ENCODE peak calls at places on chromosome 20, in seven cellular contexts. X is CD4-positive, alpha-beta T cell; E is cardiac muscle cell; N is foreskin fibroblast; L is heart left ventricle; Q is HFFc6; I is osteocyte. Y is an unnamed sample.

GRCh38 chr20:16125810-16126209 is 447.4 kb downstream of the KIF16B start:
- DNase-seq in L (no peak), N (no peak), X (no peak), I (no peak), E (no peak), Q (no peak), Y (no peak)

GRCh38 chr20:38250607-38251006 is 9.9 kb downstream of the KIAA1755 start:
- DNase-seq in N (no peak), X (no peak), L (no peak), E (no peak), I (no peak), Q (no peak), Y (no peak)

GRCh38 chr20:38534756-38535155 is 46.2 kb upstream of the ADIG start:
- DNase-seq in I (no peak), X (no peak), N (no peak), Q (no peak), L (no peak), E (no peak), Y (no peak)

GRCh38 chr20:46342451-46343357 is 34.4 kb upstream of the CDH22 start:
- DNase-seq in X (no peak), N (no peak), Q (no peak), L (peak), I (no peak), E (no peak), Y (no peak)

GRCh38 chr20:57896017-57896416 is 186.2 kb upstream of the PMEPA1 start:
- DNase-seq in L (no peak), I (no peak), N (no peak), X (no peak), Q (no peak), E (no peak), Y (no peak)

GRCh38 chr20:57890254-57890800 is 180.5 kb upstream of the PMEPA1 start:
- DNase-seq in I (no peak), E (no peak), N (no peak), L (no peak), X (no peak), Q (no peak), Y (no peak)

GRCh38 chr20:24673678-24674570 is 204.5 kb downstream of the SYNDIG1 start:
- DNase-seq in N (peak), L (peak), E (peak), Q (peak), I (no peak), X (no peak), Y (no peak)

GRCh38 chr20:5504061-5504739 is 187.4 kb upstream of the PROKR2 start:
- DNase-seq in L (peak), X (no peak), N (peak), E (peak), I (no peak), Q (peak), Y (no peak)

GRCh38 chr20:13819885-13820645 is 35.2 kb downstream of the NDUFAF5 start:
- DNase-seq in L (no peak), N (peak), E (peak), X (no peak), Q (peak), I (no peak), Y (no peak)

GRCh38 chr20:3741846-3742458 is 9.5 kb downstream of the HSPA12B start:
- DNase-seq in X (no peak), E (no peak), L (peak), I (no peak), N (no peak), Q (no peak), Y (no peak)

GRCh38 chr20:35991142-35991771 is 22.9 kb downstream of the CNBD2 start:
- DNase-seq in I (no peak), N (peak), Q (peak), X (peak), E (peak), L (no peak), Y (no peak)

GRCh38 chr20:40331249-40331648 is 357.8 kb downstream of the MAFB start:
- DNase-seq in X (no peak), Q (no peak), E (no peak), N (no peak), I (no peak), L (no peak), Y (no peak)

GRCh38 chr20:36604952-36605308 is 649 bp upstream of the RAB5IF start:
- DNase-seq in I (no peak), X (peak), L (peak), E (peak), Q (no peak), N (no peak), Y (no peak)

GRCh38 chr20:6228302-6228843 is 105.5 kb upstream of the FERMT1 start:
- DNase-seq in E (no peak), I (no peak), L (no peak), X (no peak), N (no peak), Q (no peak), Y (no peak)

GRCh38 chr20:19928379-19929360 is 88.5 kb upstream of the NAA20 start:
- DNase-seq in Q (no peak), X (no peak), E (no peak), N (no peak), I (no peak), L (no peak), Y (no peak)

GRCh38 chr20:32507998-32508774 is 76.9 kb downstream of the NOL4L start:
- DNase-seq in I (no peak), Q (no peak), L (no peak), X (no peak), N (no peak), E (no peak), Y (no peak)

GRCh38 chr20:5786930-5787826 is 37.0 kb downstream of the SHLD1 start:
- DNase-seq in N (peak), X (no peak), I (no peak), E (peak), L (no peak), Q (peak), Y (no peak)

GRCh38 chr20:51022803-51023616 is at the start of gene KCNG1:
- DNase-seq in Q (peak), I (peak), E (peak), L (peak), X (peak), N (peak), Y (peak)

GRCh38 chr20:37363221-37364012 is 17.5 kb downstream of the SRC start:
- DNase-seq in X (no peak), I (no peak), Q (no peak), E (no peak), N (no peak), L (no peak), Y (no peak)

GRCh38 chr20:58389324-58389967 is 417 bp downstream of the VAPB start:
- DNase-seq in Q (peak), E (peak), N (peak), I (no peak), X (no peak), L (no peak), Y (no peak)

GRCh38 chr20:39009348-39009747 is 47.2 kb downstream of the DHX35 start:
- DNase-seq in L (no peak), X (no peak), I (no peak), N (no peak), Q (no peak), E (no peak), Y (no peak)

GRCh38 chr20:18585134-18585533 is 2.7 kb upstream of the DTD1 start:
- DNase-seq in L (no peak), I (no peak), N (no peak), Q (peak), E (peak), X (no peak), Y (no peak)

GRCh38 chr20:63128367-63128766 is 87.6 kb downstream of the YTHDF1 start:
- DNase-seq in Q (no peak), I (peak), X (no peak), N (no peak), E (no peak), L (peak), Y (peak)

GRCh38 chr20:62723351-62723750 is 14.7 kb downstream of the NTSR1 start:
- DNase-seq in L (peak), Q (no peak), N (no peak), X (no peak), I (no peak), E (no peak), Y (no peak)

GRCh38 chr20:50655325-50655880 is 35.9 kb downstream of the RIPOR3 start:
- DNase-seq in E (peak), L (peak), N (peak), X (no peak), I (no peak), Q (peak), Y (no peak)

GRCh38 chr20:59955131-59955796 is 3.0 kb upstream of the CDH26 start:
- DNase-seq in L (no peak), Q (peak), X (no peak), E (no peak), N (peak), I (no peak), Y (no peak)

GRCh38 chr20:18957328-18957727 is 143.7 kb downstream of the SCP2D1 start:
- DNase-seq in N (no peak), X (no peak), L (no peak), E (no peak), Q (no peak), I (no peak), Y (no peak)

GRCh38 chr20:33933469-33933909 is 60.2 kb upstream of the RALY start:
- DNase-seq in Q (peak), E (peak), X (peak), N (peak), I (no peak), L (peak), Y (no peak)

GRCh38 chr20:24871429-24872213 is 77.4 kb upstream of the CST7 start:
- DNase-seq in L (no peak), E (peak), X (no peak), Q (no peak), I (no peak), N (no peak), Y (peak)

GRCh38 chr20:10376271-10377075 is 57.5 kb downstream of the MKKS start:
- DNase-seq in L (no peak), X (no peak), I (no peak), E (peak), Q (peak), N (peak), Y (no peak)

GRCh38 chr20:20085071-20085470 is 32.7 kb downstream of the CFAP61 start:
- DNase-seq in L (peak), Q (no peak), N (no peak), E (no peak), X (no peak), I (no peak), Y (no peak)

GRCh38 chr20:8073024-8073832 is 53.7 kb upstream of the TMX4 start:
- DNase-seq in X (no peak), E (peak), L (no peak), Q (peak), N (peak), I (no peak), Y (no peak)

GRCh38 chr20:37387519-37388269 is 41.8 kb downstream of the SRC start:
- DNase-seq in Q (no peak), I (no peak), N (no peak), X (no peak), L (no peak), E (no peak), Y (no peak)

GRCh38 chr20:11373391-11373790 is 544.3 kb upstream of the BTBD3 start:
- DNase-seq in L (no peak), N (no peak), Q (no peak), I (no peak), X (no peak), E (peak), Y (no peak)

GRCh38 chr20:36845288-36845969 is 30.5 kb upstream of the TLDC2 start:
- DNase-seq in Q (no peak), N (no peak), I (no peak), E (no peak), L (no peak), X (no peak), Y (no peak)

GRCh38 chr20:6765469-6766058 is 1.9 kb upstream of the BMP2 start:
- DNase-seq in L (no peak), E (peak), N (no peak), X (no peak), I (no peak), Q (peak), Y (no peak)

GRCh38 chr20:58697867-58698703 is 5.5 kb downstream of the NPEPL1 start:
- DNase-seq in N (no peak), X (no peak), E (no peak), I (no peak), Q (no peak), L (peak), Y (no peak)

GRCh38 chr20:2114990-2115681 is 13.5 kb downstream of the STK35 start:
- DNase-seq in Q (no peak), E (peak), N (peak), X (no peak), L (no peak), I (no peak), Y (no peak)

GRCh38 chr20:36491901-36492617 is 49.3 kb upstream of the MYL9 start:
- DNase-seq in N (no peak), I (no peak), L (no peak), X (peak), E (peak), Q (no peak), Y (no peak)

GRCh38 chr20:53190225-53190624 is 218.1 kb downstream of the TSHZ2 start:
- DNase-seq in E (no peak), X (no peak), Q (no peak), L (no peak), N (no peak), I (no peak), Y (no peak)
- TF ChIP-seq CTCF in E (no peak), X (no peak), Q (no peak), L (no peak), N (no peak), I (no peak), Y (no peak)

GRCh38 chr20:45303586-45304463 is 2.8 kb upstream of the RBPJL start:
- DNase-seq in X (no peak), L (no peak), N (no peak), E (no peak), I (no peak), Q (no peak), Y (no peak)

GRCh38 chr20:45306431-45306982 is at the start of gene RBPJL:
- DNase-seq in I (no peak), Q (no peak), L (no peak), E (peak), X (peak), N (no peak), Y (no peak)

GRCh38 chr20:45307076-45307645 is 521 bp downstream of the RBPJL start:
- DNase-seq in L (no peak), Q (no peak), I (no peak), X (no peak), N (no peak), E (no peak), Y (no peak)

GRCh38 chr20:45304464-45304999 is 2.1 kb upstream of the RBPJL start:
- DNase-seq in E (no peak), Q (no peak), L (no peak), X (no peak), I (no peak), N (no peak), Y (no peak)

GRCh38 chr20:45305262-45305661 is 1.4 kb upstream of the RBPJL start:
- DNase-seq in X (no peak), I (no peak), Q (no peak), N (no peak), E (no peak), L (no peak), Y (no peak)
- TF ChIP-seq CTCF in X (no peak), I (no peak), Q (no peak), N (no peak), E (no peak), L (no peak), Y (no peak)

DNA sequence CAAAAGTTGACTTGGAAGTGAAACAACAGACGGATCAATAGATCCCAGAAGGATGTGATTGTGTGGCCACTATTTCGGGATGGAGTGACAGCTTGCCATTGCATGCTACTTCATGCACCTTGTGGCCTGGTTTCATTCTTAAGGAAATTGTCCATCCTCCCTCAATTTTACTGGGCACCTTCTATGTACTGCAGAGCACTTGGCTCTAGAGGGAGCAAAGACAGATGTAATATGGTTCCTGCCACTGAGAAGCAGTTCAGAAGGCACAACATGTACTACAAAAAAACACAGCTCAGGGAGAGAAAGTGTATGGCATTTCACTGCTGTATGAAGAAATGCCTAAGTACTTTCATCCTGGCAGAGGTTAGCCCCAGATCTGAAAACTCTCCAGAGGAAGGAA is 91.9 kb downstream of the FOXA2 start:
- DNase-seq in N (no peak), X (no peak), L (no peak), Q (no peak), E (no peak), I (no peak), Y (no peak)
- TF ChIP-seq CTCF in N (no peak), X (no peak), L (no peak), Q (no peak), E (no peak), I (no peak), Y (no peak)

GRCh38 chr20:41407617-41408016 is 41.0 kb upstream of the EMILIN3 start:
- DNase-seq in E (peak), I (no peak), N (no peak), L (no peak), X (no peak), Q (no peak), Y (no peak)

GRCh38 chr20:41406896-41407444 is 40.4 kb upstream of the EMILIN3 start:
- DNase-seq in I (no peak), L (no peak), X (no peak), N (no peak), Q (no peak), E (no peak), Y (no peak)

GRCh38 chr20:41408131-41408789 is 41.6 kb upstream of the EMILIN3 start:
- DNase-seq in E (no peak), X (no peak), L (no peak), Q (no peak), I (no peak), N (no peak), Y (no peak)

GRCh38 chr20:41411458-41411857 is 44.8 kb upstream of the EMILIN3 start:
- DNase-seq in L (no peak), E (peak), N (peak), Q (peak), X (no peak), I (no peak), Y (no peak)

DNA sequence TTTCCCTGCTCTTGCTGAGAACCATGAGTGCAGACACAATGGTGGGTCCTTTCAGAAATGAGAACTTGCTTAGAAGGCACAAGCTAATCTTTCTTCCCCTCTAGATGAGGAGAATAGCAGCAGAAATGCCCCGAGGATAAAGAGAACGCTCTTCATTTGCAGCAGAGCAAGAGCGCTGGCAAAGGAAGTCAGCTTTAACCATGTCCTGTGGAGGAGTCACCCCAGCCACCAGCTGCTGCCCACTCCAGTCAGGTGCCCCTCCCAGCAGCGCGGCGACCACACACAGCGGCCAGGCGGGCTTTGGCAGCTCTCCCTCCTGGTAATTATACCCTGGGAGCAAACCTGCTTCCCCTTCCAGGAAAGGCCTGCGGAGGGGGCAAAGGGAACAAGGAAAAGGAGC is 42.4 kb upstream of the EMILIN3 start:
- DNase-seq in I (no peak), N (no peak), X (no peak), Q (no peak), L (no peak), E (no peak), Y (no peak)
- TF ChIP-seq CTCF in I (no peak), N (no peak), X (no peak), Q (no peak), L (no peak), E (no peak), Y (no peak)

GRCh38 chr20:53896041-53896440 is 174.4 kb downstream of the BCAS1 start:
- DNase-seq in I (no peak), L (no peak), N (no peak), Q (no peak), X (no peak), E (no peak), Y (no peak)
- TF ChIP-seq CTCF in I (no peak), L (no peak), N (no peak), Q (no peak), X (no peak), E (no peak), Y (no peak)